ENCODE peak calls at places on chromosomes 2 and 18, in seven cellular contexts. One of them, this sample, is unnamed.

GRCh38 chr2:81324046-81324445 is 1019.5 kb upstream of the LRRTM1 start:
- DNase-seq in HepG2: peak; percentile 16
- DNase-seq in H1: peak; percentile 17
- DNase-seq in K562: no peak
- DNase-seq in SK-N-SH: no peak
- DNase-seq in HCT116: peak; percentile 18
- DNase-seq in GM12878: no peak
- DNase-seq in this sample: peak; percentile 68

GRCh38 chr2:47520825-47521665 is 118.1 kb downstream of the MSH2 start:
- DNase-seq in SK-N-SH: peak; percentile 96
- DNase-seq in HepG2: no peak
- DNase-seq in HCT116: no peak
- DNase-seq in GM12878: peak; percentile 28
- DNase-seq in K562: no peak
- DNase-seq in H1: no peak
- DNase-seq in this sample: peak; percentile 36

GRCh38 chr2:173931751-173932150 is 33.4 kb downstream of the SP3 start:
- DNase-seq in HepG2: no peak
- DNase-seq in GM12878: no peak
- DNase-seq in H1: no peak
- DNase-seq in K562: no peak
- DNase-seq in HCT116: no peak
- DNase-seq in SK-N-SH: no peak
- DNase-seq in this sample: no peak

GRCh38 chr2:200306969-200307811 is 697 bp downstream of the SPATS2L start:
- DNase-seq in H1: no peak
- DNase-seq in HCT116: no peak
- DNase-seq in SK-N-SH: peak; percentile 82
- DNase-seq in K562: peak; percentile 44
- DNase-seq in GM12878: no peak
- DNase-seq in HepG2: no peak
- DNase-seq in this sample: peak; percentile 29

GRCh38 chr2:233267516-233268245 is 16.2 kb downstream of the ATG16L1 start:
- DNase-seq in SK-N-SH: no peak
- DNase-seq in GM12878: peak; percentile 58
- DNase-seq in H1: no peak
- DNase-seq in K562: no peak
- DNase-seq in HepG2: no peak
- DNase-seq in HCT116: no peak
- DNase-seq in this sample: no peak

GRCh38 chr2:3927031-3927430 is 223.7 kb downstream of the DCDC2C start:
- DNase-seq in K562: no peak
- DNase-seq in SK-N-SH: no peak
- DNase-seq in HCT116: no peak
- DNase-seq in GM12878: no peak
- DNase-seq in H1: no peak
- DNase-seq in HepG2: no peak
- DNase-seq in this sample: no peak

GRCh38 chr2:55175254-55176093 is 56.6 kb downstream of the CLHC1 start:
- DNase-seq in H1: no peak
- DNase-seq in HCT116: peak; percentile 37
- DNase-seq in GM12878: no peak
- DNase-seq in SK-N-SH: peak; percentile 45
- DNase-seq in HepG2: peak; percentile 41
- DNase-seq in K562: peak; percentile 65
- DNase-seq in this sample: peak; percentile 60

GRCh38 chr2:45131587-45131986 is 122.3 kb upstream of the SIX2 start:
- DNase-seq in K562: no peak
- DNase-seq in H1: no peak
- DNase-seq in HepG2: no peak
- DNase-seq in HCT116: no peak
- DNase-seq in SK-N-SH: no peak
- DNase-seq in GM12878: no peak
- DNase-seq in this sample: no peak

GRCh38 chr18:41075212-41075611 is 879.8 kb upstream of the PIK3C3 start:
- DNase-seq in H1: no peak
- DNase-seq in HCT116: no peak
- DNase-seq in GM12878: no peak
- DNase-seq in HepG2: no peak
- DNase-seq in K562: no peak
- DNase-seq in SK-N-SH: no peak
- DNase-seq in this sample: no peak

GRCh38 chr2:233380132-233381012 is 26.1 kb downstream of the DGKD start:
- DNase-seq in HCT116: no peak
- DNase-seq in K562: peak; percentile 17
- DNase-seq in HepG2: no peak
- DNase-seq in GM12878: no peak
- DNase-seq in H1: no peak
- DNase-seq in SK-N-SH: no peak
- DNase-seq in this sample: no peak

GRCh38 chr2:215531284-215531683 is 95.4 kb upstream of the FN1 start:
- DNase-seq in HepG2: no peak
- DNase-seq in H1: no peak
- DNase-seq in GM12878: no peak
- DNase-seq in SK-N-SH: no peak
- DNase-seq in K562: no peak
- DNase-seq in HCT116: no peak
- DNase-seq in this sample: no peak

GRCh38 chr2:139924070-139924469 is 1143.9 kb upstream of the NXPH2 start:
- DNase-seq in GM12878: no peak
- DNase-seq in HepG2: no peak
- DNase-seq in K562: no peak
- DNase-seq in SK-N-SH: no peak
- DNase-seq in H1: no peak
- DNase-seq in HCT116: no peak
- DNase-seq in this sample: no peak

DNA sequence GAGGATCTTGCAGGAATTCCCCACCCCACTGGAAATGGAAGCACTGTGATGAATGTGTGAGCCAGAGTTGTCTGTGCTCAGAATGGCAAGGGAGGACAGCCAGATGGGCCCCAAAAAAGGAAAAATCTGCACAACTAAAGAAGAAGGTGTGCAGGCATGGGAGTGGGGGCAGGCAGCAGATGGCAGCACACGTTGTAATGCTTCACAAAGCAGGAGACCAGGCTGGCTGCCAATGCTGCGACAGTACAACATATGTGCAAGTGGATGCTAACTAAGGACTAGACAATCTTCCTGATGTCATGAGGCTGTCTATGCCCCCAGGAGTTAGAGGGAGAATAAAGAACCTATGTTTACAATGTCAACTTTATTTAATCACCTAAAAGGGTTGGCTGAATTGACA is 27.2 kb downstream of the ST6GAL2 start:
- DNase-seq in HepG2: no peak
- DNase-seq in HCT116: no peak
- DNase-seq in GM12878: no peak
- DNase-seq in K562: no peak
- DNase-seq in H1: no peak
- DNase-seq in SK-N-SH: no peak
- DNase-seq in this sample: no peak
- TF ChIP-seq JUND in HepG2: no peak
- TF ChIP-seq JUND in HCT116: no peak
- TF ChIP-seq JUND in GM12878: no peak
- TF ChIP-seq JUND in K562: no peak
- TF ChIP-seq JUND in H1: no peak
- TF ChIP-seq JUND in SK-N-SH: no peak
- TF ChIP-seq JUND in this sample: no peak

DNA sequence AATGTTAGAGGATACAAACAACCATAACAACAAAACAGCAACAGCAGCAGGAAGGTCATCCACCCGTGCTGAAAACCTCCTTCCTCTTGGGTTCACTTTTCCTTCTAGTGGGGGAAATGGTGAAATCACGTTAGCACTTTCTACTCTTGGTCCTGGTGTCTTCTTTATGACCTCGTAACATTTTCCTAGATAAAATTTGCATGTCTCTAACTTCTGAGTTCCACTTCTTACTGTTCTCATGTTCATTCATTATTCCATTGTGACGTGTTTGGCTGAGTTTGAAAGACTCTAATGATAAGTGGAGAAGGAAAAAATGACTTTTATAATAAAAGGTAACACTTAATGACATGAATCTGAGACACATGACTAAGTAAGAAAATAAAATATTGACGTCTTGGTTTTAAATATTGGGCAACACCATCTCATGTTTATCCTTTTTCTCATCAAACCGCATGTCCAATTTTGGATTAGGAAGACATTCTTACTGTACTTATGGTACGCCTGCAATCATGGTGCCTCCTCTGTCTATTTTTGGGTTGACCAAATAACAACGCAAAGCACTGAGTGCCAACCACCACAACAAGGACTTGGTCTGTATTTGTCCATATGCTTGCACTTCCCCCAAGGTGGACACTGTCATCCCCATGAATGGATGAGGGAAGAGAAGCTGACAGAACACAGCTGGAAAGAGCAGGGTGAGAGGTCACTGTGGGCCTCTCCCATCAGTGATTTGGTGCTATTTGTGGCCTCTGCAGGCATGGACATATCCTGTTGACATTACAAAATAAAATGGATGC is 25.7 kb upstream of the IL1R1 start:
- DNase-seq in HCT116: no peak
- DNase-seq in HepG2: no peak
- DNase-seq in K562: no peak
- DNase-seq in GM12878: no peak
- DNase-seq in H1: no peak
- DNase-seq in SK-N-SH: no peak
- DNase-seq in this sample: no peak
- TF ChIP-seq JUND in HCT116: no peak
- TF ChIP-seq JUND in HepG2: no peak
- TF ChIP-seq JUND in K562: no peak
- TF ChIP-seq JUND in GM12878: no peak
- TF ChIP-seq JUND in H1: no peak
- TF ChIP-seq JUND in SK-N-SH: no peak
- TF ChIP-seq JUND in this sample: no peak

GRCh38 chr2:240441326-240441992 is 6.0 kb downstream of the GPC1 start:
- DNase-seq in K562: no peak
- DNase-seq in H1: no peak
- DNase-seq in HepG2: no peak
- DNase-seq in SK-N-SH: no peak
- DNase-seq in GM12878: no peak
- DNase-seq in HCT116: no peak
- DNase-seq in this sample: no peak

GRCh38 chr2:240442891-240443715 is 7.6 kb downstream of the GPC1 start:
- DNase-seq in GM12878: no peak
- DNase-seq in H1: no peak
- DNase-seq in HCT116: no peak
- DNase-seq in HepG2: no peak
- DNase-seq in SK-N-SH: no peak
- DNase-seq in K562: no peak
- DNase-seq in this sample: no peak

GRCh38 chr2:240440251-240440650 is 4.8 kb downstream of the GPC1 start:
- DNase-seq in GM12878: no peak
- DNase-seq in K562: no peak
- DNase-seq in HCT116: no peak
- DNase-seq in SK-N-SH: no peak
- DNase-seq in H1: no peak
- DNase-seq in HepG2: no peak
- DNase-seq in this sample: no peak

GRCh38 chr2:240440704-240441320 is 5.3 kb downstream of the GPC1 start:
- DNase-seq in HepG2: no peak
- DNase-seq in HCT116: no peak
- DNase-seq in SK-N-SH: no peak
- DNase-seq in K562: no peak
- DNase-seq in H1: no peak
- DNase-seq in GM12878: no peak
- DNase-seq in this sample: no peak

DNA sequence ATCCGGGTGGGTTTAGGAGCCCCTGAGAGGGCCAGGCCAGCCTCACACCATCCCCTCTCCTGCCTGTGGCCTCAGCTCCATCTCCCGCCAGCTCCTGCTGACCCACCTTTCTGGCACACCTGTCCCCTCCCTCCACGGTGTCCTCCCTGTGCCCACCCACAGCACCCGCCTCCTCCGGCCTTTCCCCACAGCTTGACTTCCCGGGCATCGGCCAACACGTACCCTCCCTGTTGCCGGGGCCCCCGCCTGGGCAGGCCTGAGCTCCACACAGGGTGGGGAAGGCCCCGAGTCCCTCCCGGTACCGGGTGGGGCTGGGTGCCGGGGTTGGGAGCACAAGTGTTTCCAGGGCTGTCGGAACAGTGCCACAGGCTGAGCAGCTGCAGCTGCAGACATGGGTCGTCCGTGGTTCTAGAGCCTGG is 6.5 kb downstream of the GPC1 start:
- DNase-seq in H1: no peak
- DNase-seq in K562: no peak
- DNase-seq in GM12878: no peak
- DNase-seq in SK-N-SH: no peak
- DNase-seq in HCT116: no peak
- DNase-seq in HepG2: no peak
- DNase-seq in this sample: no peak
- TF ChIP-seq JUND in H1: no peak
- TF ChIP-seq JUND in K562: no peak
- TF ChIP-seq JUND in GM12878: no peak
- TF ChIP-seq JUND in SK-N-SH: no peak
- TF ChIP-seq JUND in HCT116: no peak
- TF ChIP-seq JUND in HepG2: no peak
- TF ChIP-seq JUND in this sample: no peak

GRCh38 chr2:62343636-62344349 is 147.9 kb downstream of the B3GNT2 start:
- DNase-seq in HCT116: no peak
- DNase-seq in GM12878: no peak
- DNase-seq in HepG2: no peak
- DNase-seq in SK-N-SH: no peak
- DNase-seq in H1: no peak
- DNase-seq in K562: peak; percentile 43
- DNase-seq in this sample: no peak

GRCh38 chr2:62339837-62340236 is 143.9 kb downstream of the B3GNT2 start:
- DNase-seq in HCT116: no peak
- DNase-seq in K562: no peak
- DNase-seq in GM12878: no peak
- DNase-seq in SK-N-SH: no peak
- DNase-seq in HepG2: no peak
- DNase-seq in H1: no peak
- DNase-seq in this sample: no peak

GRCh38 chr2:62339413-62339812 is 143.5 kb downstream of the B3GNT2 start:
- DNase-seq in SK-N-SH: no peak
- DNase-seq in HCT116: no peak
- DNase-seq in HepG2: no peak
- DNase-seq in K562: no peak
- DNase-seq in GM12878: no peak
- DNase-seq in H1: no peak
- DNase-seq in this sample: no peak

GRCh38 chr2:62343206-62343605 is 147.3 kb downstream of the B3GNT2 start:
- DNase-seq in HepG2: no peak
- DNase-seq in SK-N-SH: no peak
- DNase-seq in HCT116: no peak
- DNase-seq in GM12878: no peak
- DNase-seq in H1: no peak
- DNase-seq in K562: peak; percentile 75
- DNase-seq in this sample: no peak

DNA sequence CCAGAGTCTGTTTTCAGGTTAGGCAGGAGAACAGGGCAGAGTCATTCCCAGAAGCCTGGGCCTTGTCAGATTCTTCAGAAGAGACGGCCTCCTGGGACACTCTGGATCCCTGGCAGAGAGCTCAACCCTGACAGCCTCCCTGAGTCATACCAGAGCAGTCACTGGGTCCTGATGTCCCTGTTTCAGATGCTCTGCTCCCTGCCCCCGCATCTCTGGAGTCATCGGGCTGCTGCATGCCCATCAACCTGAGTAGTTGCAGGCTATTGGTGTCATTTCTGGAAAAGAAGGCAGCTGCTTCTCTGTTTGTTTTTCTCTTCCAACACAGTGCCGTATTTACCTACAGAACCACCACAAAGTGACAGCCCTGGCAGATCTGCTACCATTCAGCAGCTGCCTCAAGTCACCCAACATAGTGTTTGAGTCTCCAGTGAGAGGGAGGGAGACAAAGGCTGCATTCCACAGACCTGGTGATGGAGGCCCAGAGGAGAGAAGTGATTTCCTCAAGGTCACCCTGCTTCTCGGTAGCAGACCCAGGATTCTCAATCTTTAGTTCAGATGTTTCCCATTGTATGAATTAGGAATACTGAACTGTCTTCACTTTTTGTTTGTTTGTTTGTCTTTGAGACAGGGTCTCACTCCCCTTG is 145.2 kb downstream of the B3GNT2 start:
- DNase-seq in SK-N-SH: peak; percentile 69
- DNase-seq in HepG2: no peak
- DNase-seq in K562: peak; percentile 65
- DNase-seq in HCT116: no peak
- DNase-seq in H1: no peak
- DNase-seq in GM12878: peak; percentile 85
- DNase-seq in this sample: no peak
- TF ChIP-seq JUND in SK-N-SH: no peak
- TF ChIP-seq JUND in HepG2: no peak
- TF ChIP-seq JUND in K562: peak; percentile 45
- TF ChIP-seq JUND in HCT116: no peak
- TF ChIP-seq JUND in H1: no peak
- TF ChIP-seq JUND in GM12878: no peak
- TF ChIP-seq JUND in this sample: no peak

This sample was measured in T47D.